ENCODE peak calls at places on chromosome 4, in eight cellular contexts. Z is CD8-positive, alpha-beta T cell; C is pancreas; D is psoas muscle; T is CD4-positive, CD25-positive, alpha-beta regulatory T cell; L is foreskin keratinocyte; W is upper lobe of left lung; O is HepG2. G is an unnamed sample.

GRCh38 chr4:89352541-89352940 is 44.9 kb upstream of the GPRIN3 start:
- ATAC-seq in Z (no peak), C (no peak), D (no peak), T (no peak), L (no peak), W (no peak), O (no peak), G (no peak)

GRCh38 chr4:147056951-147057630 is 111.4 kb upstream of the TTC29 start:
- ATAC-seq in Z (no peak), C (peak), D (no peak), T (no peak), L (peak), W (peak), O (peak), G (no peak)

GRCh38 chr4:138749303-138749702 is 266.3 kb upstream of the NOCT start:
- ATAC-seq in Z (no peak), C (no peak), D (peak), T (no peak), L (peak), W (no peak), O (no peak), G (no peak)

GRCh38 chr4:158775091-158775651 is 6.3 kb downstream of the FNIP2 start:
- ATAC-seq in Z (no peak), C (peak), D (peak), T (no peak), L (peak), W (peak), O (peak), G (peak)

GRCh38 chr4:111943796-111944203 is 201.5 kb upstream of the FAM241A start:
- ATAC-seq in Z (no peak), C (peak), D (no peak), T (no peak), L (peak), W (peak), O (peak), G (no peak)

GRCh38 chr4:89283226-89283974 is 24.2 kb downstream of the GPRIN3 start:
- ATAC-seq in Z (peak), C (peak), D (no peak), T (peak), L (peak), W (peak), O (no peak), G (no peak)

GRCh38 chr4:2824329-2825183 is 19.1 kb upstream of the ADD1 start:
- ATAC-seq in Z (no peak), C (no peak), D (no peak), T (no peak), L (no peak), W (no peak), O (no peak), G (no peak)

GRCh38 chr4:59612235-59612634 is 1587.9 kb upstream of the ADGRL3 start:
- ATAC-seq in Z (no peak), C (peak), D (no peak), T (no peak), L (peak), W (no peak), O (no peak), G (no peak)

GRCh38 chr4:146333187-146333894 is 119.0 kb downstream of the REELD1 start:
- ATAC-seq in Z (no peak), C (peak), D (no peak), T (peak), L (peak), W (peak), O (peak), G (no peak)

GRCh38 chr4:9594948-9595347 is 150.7 kb downstream of the DEFB131A start:
- ATAC-seq in Z (no peak), C (no peak), D (no peak), T (no peak), L (no peak), W (no peak), O (no peak), G (no peak)

GRCh38 chr4:98612318-98613250 is 45.8 kb downstream of the TSPAN5 start:
- ATAC-seq in Z (no peak), C (no peak), D (no peak), T (no peak), L (no peak), W (no peak), O (no peak), G (no peak)

GRCh38 chr4:147683717-147684700 is at the start of gene PRMT9:
- ATAC-seq in Z (peak), C (peak), D (peak), T (peak), L (peak), W (peak), O (peak), G (peak)

GRCh38 chr4:36241771-36242170 is 2.5 kb downstream of the ARAP2 start:
- ATAC-seq in Z (peak), C (peak), D (no peak), T (peak), L (no peak), W (no peak), O (no peak), G (no peak)

GRCh38 chr4:7226464-7226863 is 34.1 kb downstream of the SORCS2 start:
- ATAC-seq in Z (no peak), C (no peak), D (no peak), T (no peak), L (no peak), W (no peak), O (no peak), G (no peak)

GRCh38 chr4:34170941-34171340 is 2073.4 kb downstream of the ARAP2 start:
- ATAC-seq in Z (no peak), C (no peak), D (no peak), T (no peak), L (peak), W (no peak), O (no peak), G (no peak)

GRCh38 chr4:38664704-38665401 is 854 bp downstream of the KLF3 start:
- ATAC-seq in Z (no peak), C (peak), D (peak), T (no peak), L (no peak), W (peak), O (peak), G (no peak)

GRCh38 chr4:1552451-1552850 is 131.7 kb downstream of the FAM53A start:
- ATAC-seq in Z (no peak), C (no peak), D (no peak), T (no peak), L (no peak), W (no peak), O (no peak), G (no peak)

GRCh38 chr4:139595989-139596679 is 40.1 kb upstream of the SETD7 start:
- ATAC-seq in Z (no peak), C (peak), D (peak), T (no peak), L (peak), W (peak), O (no peak), G (peak)

GRCh38 chr4:1616574-1616964 is 67.5 kb downstream of the FAM53A start:
- ATAC-seq in Z (no peak), C (no peak), D (no peak), T (no peak), L (no peak), W (no peak), O (no peak), G (no peak)

GRCh38 chr4:176230827-176231226 is 35.4 kb upstream of the SPATA4 start:
- ATAC-seq in Z (no peak), C (no peak), D (peak), T (no peak), L (no peak), W (no peak), O (no peak), G (no peak)

GRCh38 chr4:38600575-38600974 is 63.4 kb upstream of the KLF3 start:
- ATAC-seq in Z (no peak), C (peak), D (peak), T (no peak), L (no peak), W (peak), O (no peak), G (no peak)

GRCh38 chr4:82469776-82470345 is 39.5 kb downstream of the ENOPH1 start:
- ATAC-seq in Z (no peak), C (peak), D (no peak), T (no peak), L (peak), W (no peak), O (peak), G (no peak)

GRCh38 chr4:76696109-76696508 is 201.8 kb downstream of the SOWAHB start:
- ATAC-seq in Z (no peak), C (no peak), D (no peak), T (no peak), L (no peak), W (no peak), O (peak), G (peak)

GRCh38 chr4:174531486-174531885 is 9.2 kb upstream of the HPGD start:
- ATAC-seq in Z (no peak), C (no peak), D (no peak), T (no peak), L (no peak), W (no peak), O (no peak), G (no peak)

GRCh38 chr4:187172340-187172761 is 448.7 kb upstream of the FAT1 start:
- ATAC-seq in Z (no peak), C (no peak), D (no peak), T (no peak), L (peak), W (peak), O (no peak), G (no peak)

GRCh38 chr4:113146876-113147358 is 97.5 kb downstream of the ANK2 start:
- ATAC-seq in Z (no peak), C (peak), D (peak), T (no peak), L (peak), W (peak), O (peak), G (peak)

GRCh38 chr4:180057198-180057821 is 2185.9 kb upstream of the TENM3 start:
- ATAC-seq in Z (no peak), C (peak), D (no peak), T (no peak), L (no peak), W (peak), O (peak), G (no peak)

GRCh38 chr4:2607107-2607506 is 70.7 kb downstream of the FAM193A start:
- ATAC-seq in Z (no peak), C (no peak), D (peak), T (no peak), L (no peak), W (no peak), O (no peak), G (no peak)

GRCh38 chr4:165874072-165874798 is 1.2 kb downstream of the TLL1 start:
- ATAC-seq in Z (no peak), C (peak), D (no peak), T (no peak), L (peak), W (peak), O (no peak), G (no peak)

DNA sequence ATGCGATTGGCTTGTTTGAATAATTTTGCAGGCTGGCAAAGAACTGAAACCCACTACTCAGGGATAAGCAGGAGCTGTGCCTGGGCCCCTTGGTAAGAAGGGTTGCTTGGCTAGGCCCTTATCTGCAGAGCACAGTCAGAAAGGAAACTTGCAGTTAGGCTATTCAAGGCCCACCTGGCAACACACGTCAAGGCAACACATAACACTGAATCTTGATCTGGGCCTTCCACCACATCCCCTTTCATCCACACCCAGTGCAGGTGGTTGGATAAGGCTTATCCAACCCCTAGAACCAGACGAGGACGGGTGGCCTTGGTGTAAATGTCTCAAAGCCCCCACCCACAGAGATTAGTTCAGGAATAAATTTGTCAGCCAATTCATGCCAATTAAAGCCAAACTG is 72.8 kb upstream of the NEIL3 start:
- ATAC-seq in Z (no peak), C (no peak), D (no peak), T (no peak), L (no peak), W (no peak), O (no peak), G (no peak)
- H3K27ac ChIP-seq in Z (no peak), C (no peak), D (no peak), T (no peak), L (no peak), W (no peak), O (no peak), G (no peak)

DNA sequence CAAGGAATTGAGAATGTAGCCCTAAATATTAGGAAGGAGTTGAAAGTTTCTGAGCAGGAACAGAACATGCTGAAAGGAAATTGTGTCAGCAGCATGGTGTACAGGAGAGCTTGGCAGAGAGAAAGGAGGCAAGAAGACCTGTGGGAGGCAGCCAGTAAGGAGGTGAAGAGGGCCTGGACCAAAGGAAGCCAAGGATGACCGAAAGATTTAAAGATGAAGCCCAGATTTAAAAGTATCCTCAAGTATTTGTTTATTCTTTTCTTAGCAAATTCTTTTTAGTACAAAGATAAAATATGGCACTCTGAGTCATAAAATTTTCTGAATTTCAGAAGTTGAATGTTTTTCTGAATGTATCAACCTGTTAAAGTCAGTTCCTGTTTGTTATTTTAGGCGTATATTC is 3.5 kb downstream of the PKD2 start:
- ATAC-seq in Z (no peak), C (no peak), D (no peak), T (no peak), L (no peak), W (no peak), O (no peak), G (no peak)
- H3K27ac ChIP-seq in Z (no peak), C (no peak), D (no peak), T (no peak), L (peak), W (no peak), O (no peak), G (no peak)

GRCh38 chr4:26196567-26196966 is 124.2 kb upstream of the RBPJ start:
- ATAC-seq in Z (no peak), C (no peak), D (no peak), T (no peak), L (no peak), W (no peak), O (no peak), G (no peak)
- H3K27ac ChIP-seq in Z (no peak), C (no peak), D (no peak), T (no peak), L (no peak), W (no peak), O (no peak), G (no peak)

GRCh38 chr4:184284336-184284690 is 66.6 kb upstream of the ENPP6 start:
- ATAC-seq in Z (no peak), C (no peak), D (no peak), T (no peak), L (no peak), W (no peak), O (no peak), G (no peak)
- H3K27ac ChIP-seq in Z (no peak), C (no peak), D (no peak), T (no peak), L (no peak), W (peak), O (no peak), G (no peak)

DNA sequence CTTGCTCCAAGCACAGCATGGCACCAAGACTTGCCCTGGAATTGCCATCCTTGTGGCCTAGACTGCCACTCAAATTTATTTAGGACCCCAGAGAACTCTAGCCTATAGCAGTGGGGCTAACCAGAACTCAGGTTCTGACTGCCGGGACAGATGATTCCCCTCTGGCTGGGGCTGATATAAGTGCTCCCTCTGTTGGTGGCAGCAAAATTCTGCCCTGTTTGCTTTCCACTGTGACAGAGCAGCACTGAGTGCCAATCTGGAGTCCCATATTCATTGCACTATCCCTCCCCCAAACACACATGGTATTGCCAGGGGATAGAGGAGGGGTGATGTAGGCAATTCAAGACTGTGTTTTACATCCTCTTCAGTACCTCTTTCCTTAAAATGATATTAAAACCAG is 1081.9 kb downstream of the FAT4 start:
- ATAC-seq in Z (no peak), C (no peak), D (no peak), T (no peak), L (no peak), W (no peak), O (no peak), G (no peak)
- H3K27ac ChIP-seq in Z (no peak), C (no peak), D (no peak), T (no peak), L (no peak), W (no peak), O (no peak), G (no peak)

G was measured in gastroesophageal sphincter.